ENCODE peak calls at places on chromosomes 6 and 20, in seven cellular contexts. One of them, this sample, is unnamed.

GRCh38 chr20:49323622-49324238 is 45.9 kb upstream of the ZNFX1 start:
- DNase-seq in PC-9: peak; percentile 58
- DNase-seq in CD4-positive, alpha-beta T cell: no peak
- DNase-seq in IMR-90: peak; percentile 74
- DNase-seq in dorsolateral prefrontal cortex: no peak
- DNase-seq in PC-3: peak; percentile 87
- DNase-seq in tibial artery: no peak
- DNase-seq in this sample: peak; percentile 46

GRCh38 chr20:40175296-40175695 is 513.7 kb downstream of the MAFB start:
- DNase-seq in dorsolateral prefrontal cortex: no peak
- DNase-seq in tibial artery: no peak
- DNase-seq in PC-9: no peak
- DNase-seq in IMR-90: no peak
- DNase-seq in PC-3: no peak
- DNase-seq in CD4-positive, alpha-beta T cell: no peak
- DNase-seq in this sample: no peak

GRCh38 chr6:163802267-163802666 is 387.7 kb downstream of the QKI start:
- DNase-seq in CD4-positive, alpha-beta T cell: no peak
- DNase-seq in dorsolateral prefrontal cortex: no peak
- DNase-seq in IMR-90: no peak
- DNase-seq in tibial artery: no peak
- DNase-seq in PC-9: no peak
- DNase-seq in PC-3: no peak
- DNase-seq in this sample: no peak

GRCh38 chr20:51452091-51452613 is 90.4 kb downstream of the NFATC2 start:
- DNase-seq in dorsolateral prefrontal cortex: no peak
- DNase-seq in CD4-positive, alpha-beta T cell: no peak
- DNase-seq in PC-3: no peak
- DNase-seq in tibial artery: no peak
- DNase-seq in IMR-90: no peak
- DNase-seq in PC-9: no peak
- DNase-seq in this sample: no peak

GRCh38 chr6:169930799-169931198 is 179.4 kb downstream of the ERMARD start:
- DNase-seq in tibial artery: no peak
- DNase-seq in CD4-positive, alpha-beta T cell: no peak
- DNase-seq in PC-3: no peak
- DNase-seq in IMR-90: no peak
- DNase-seq in PC-9: no peak
- DNase-seq in dorsolateral prefrontal cortex: no peak
- DNase-seq in this sample: no peak

GRCh38 chr20:57663681-57664451 is 43.6 kb upstream of the ZBP1 start:
- DNase-seq in dorsolateral prefrontal cortex: no peak
- DNase-seq in IMR-90: no peak
- DNase-seq in PC-9: no peak
- DNase-seq in CD4-positive, alpha-beta T cell: no peak
- DNase-seq in PC-3: no peak
- DNase-seq in tibial artery: peak; percentile 64
- DNase-seq in this sample: no peak

GRCh38 chr20:1393507-1393882 is 641 bp upstream of the FKBP1A start:
- DNase-seq in CD4-positive, alpha-beta T cell: no peak
- DNase-seq in tibial artery: no peak
- DNase-seq in PC-3: no peak
- DNase-seq in PC-9: no peak
- DNase-seq in IMR-90: no peak
- DNase-seq in dorsolateral prefrontal cortex: no peak
- DNase-seq in this sample: no peak

GRCh38 chr20:1232538-1233111 is 6.8 kb downstream of the RAD21L1 start:
- DNase-seq in PC-9: no peak
- DNase-seq in tibial artery: no peak
- DNase-seq in IMR-90: no peak
- DNase-seq in dorsolateral prefrontal cortex: no peak
- DNase-seq in CD4-positive, alpha-beta T cell: no peak
- DNase-seq in PC-3: no peak
- DNase-seq in this sample: no peak

GRCh38 chr6:138882369-138883017 is 86.6 kb downstream of the ECT2L start:
- DNase-seq in dorsolateral prefrontal cortex: no peak
- DNase-seq in tibial artery: no peak
- DNase-seq in CD4-positive, alpha-beta T cell: no peak
- DNase-seq in PC-3: no peak
- DNase-seq in PC-9: no peak
- DNase-seq in IMR-90: no peak
- DNase-seq in this sample: no peak

GRCh38 chr20:18632196-18632789 is 44.4 kb downstream of the DTD1 start:
- DNase-seq in PC-3: peak; percentile 67
- DNase-seq in tibial artery: no peak
- DNase-seq in IMR-90: peak; percentile 59
- DNase-seq in dorsolateral prefrontal cortex: peak; percentile 80
- DNase-seq in CD4-positive, alpha-beta T cell: peak; percentile 12
- DNase-seq in PC-9: peak; percentile 57
- DNase-seq in this sample: peak; percentile 18

GRCh38 chr6:3259491-3259958 is 778 bp downstream of the PSMG4 start:
- DNase-seq in IMR-90: peak; percentile 41
- DNase-seq in tibial artery: no peak
- DNase-seq in CD4-positive, alpha-beta T cell: no peak
- DNase-seq in PC-3: peak; percentile 34
- DNase-seq in PC-9: peak; percentile 25
- DNase-seq in dorsolateral prefrontal cortex: no peak
- DNase-seq in this sample: peak; percentile 19

GRCh38 chr6:73079611-73079955 is 145.7 kb downstream of the KHDC1L start:
- DNase-seq in dorsolateral prefrontal cortex: no peak
- DNase-seq in CD4-positive, alpha-beta T cell: no peak
- DNase-seq in IMR-90: peak; percentile 84
- DNase-seq in PC-9: no peak
- DNase-seq in tibial artery: no peak
- DNase-seq in PC-3: peak; percentile 83
- DNase-seq in this sample: peak; percentile 11

GRCh38 chr20:19275630-19276071 is 63.2 kb downstream of the SLC24A3 start:
- DNase-seq in IMR-90: no peak
- DNase-seq in CD4-positive, alpha-beta T cell: no peak
- DNase-seq in tibial artery: peak; percentile 78
- DNase-seq in PC-3: no peak
- DNase-seq in dorsolateral prefrontal cortex: no peak
- DNase-seq in PC-9: no peak
- DNase-seq in this sample: no peak

GRCh38 chr20:35604444-35604750 is 11.2 kb upstream of the SPAG4 start:
- DNase-seq in CD4-positive, alpha-beta T cell: no peak
- DNase-seq in tibial artery: peak; percentile 57
- DNase-seq in PC-3: no peak
- DNase-seq in PC-9: no peak
- DNase-seq in dorsolateral prefrontal cortex: no peak
- DNase-seq in IMR-90: no peak
- DNase-seq in this sample: no peak
- TF ChIP-seq CTCF in CD4-positive, alpha-beta T cell: peak; percentile 19
- TF ChIP-seq CTCF in tibial artery: no peak
- TF ChIP-seq CTCF in PC-3: peak; percentile 62
- TF ChIP-seq CTCF in PC-9: no peak
- TF ChIP-seq CTCF in dorsolateral prefrontal cortex: no peak
- TF ChIP-seq CTCF in IMR-90: no peak
- TF ChIP-seq CTCF in this sample: peak; percentile 50

GRCh38 chr20:21507275-21508229 is 6.3 kb downstream of the NKX2-2 start:
- DNase-seq in dorsolateral prefrontal cortex: no peak
- DNase-seq in tibial artery: no peak
- DNase-seq in PC-9: no peak
- DNase-seq in CD4-positive, alpha-beta T cell: no peak
- DNase-seq in PC-3: no peak
- DNase-seq in IMR-90: no peak
- DNase-seq in this sample: no peak
- H3K27me3 ChIP-seq in dorsolateral prefrontal cortex: peaks cover 77% of the 10 kb centered on the region
- H3K27me3 ChIP-seq in tibial artery: peaks cover 95% of the 10 kb centered on the region
- H3K27me3 ChIP-seq in PC-9: no peaks in the 10 kb centered on the region
- H3K27me3 ChIP-seq in CD4-positive, alpha-beta T cell: peaks cover 83% of the 10 kb centered on the region
- H3K27me3 ChIP-seq in PC-3: peaks cover 52% of the 10 kb centered on the region
- H3K27me3 ChIP-seq in IMR-90: peaks cover 74% of the 10 kb centered on the region
- H3K27me3 ChIP-seq in this sample: peaks cover 90% of the 10 kb centered on the region

GRCh38 chr6:165630544-165630953 is 32.5 kb downstream of the PDE10A start:
- DNase-seq in PC-9: no peak
- DNase-seq in dorsolateral prefrontal cortex: no peak
- DNase-seq in tibial artery: no peak
- DNase-seq in IMR-90: peak; percentile 22
- DNase-seq in PC-3: peak; percentile 46
- DNase-seq in CD4-positive, alpha-beta T cell: no peak
- DNase-seq in this sample: no peak
- H3K27ac ChIP-seq in PC-9: no peak overlapping the region
- H3K27ac ChIP-seq in dorsolateral prefrontal cortex: no peak overlapping the region
- H3K27ac ChIP-seq in tibial artery: no peak overlapping the region
- H3K27ac ChIP-seq in IMR-90: no peak overlapping the region
- H3K27ac ChIP-seq in PC-3: no peak overlapping the region
- H3K27ac ChIP-seq in CD4-positive, alpha-beta T cell: no peak overlapping the region
- H3K27ac ChIP-seq in this sample: no peak overlapping the region

GRCh38 chr6:144215402-144215931 is 65.2 kb downstream of the STX11 start:
- DNase-seq in PC-3: peak; percentile 13
- DNase-seq in CD4-positive, alpha-beta T cell: no peak
- DNase-seq in PC-9: no peak
- DNase-seq in tibial artery: peak; percentile 71
- DNase-seq in dorsolateral prefrontal cortex: no peak
- DNase-seq in IMR-90: no peak
- DNase-seq in this sample: peak; percentile 29

GRCh38 chr6:144217264-144217663 is 66.9 kb downstream of the STX11 start:
- DNase-seq in PC-3: peak; percentile 15
- DNase-seq in tibial artery: no peak
- DNase-seq in dorsolateral prefrontal cortex: no peak
- DNase-seq in CD4-positive, alpha-beta T cell: no peak
- DNase-seq in IMR-90: no peak
- DNase-seq in PC-9: peak; percentile 2
- DNase-seq in this sample: no peak

GRCh38 chr6:144215932-144216667 is 65.8 kb downstream of the STX11 start:
- DNase-seq in dorsolateral prefrontal cortex: peak; percentile 91
- DNase-seq in tibial artery: peak; percentile 98
- DNase-seq in PC-3: peak; percentile 94
- DNase-seq in IMR-90: peak; percentile 98
- DNase-seq in PC-9: peak; percentile 96
- DNase-seq in CD4-positive, alpha-beta T cell: peak; percentile 86
- DNase-seq in this sample: peak; percentile 92

GRCh38 chr6:144217797-144218196 is 67.3 kb upstream of the UTRN start:
- DNase-seq in PC-9: no peak
- DNase-seq in tibial artery: no peak
- DNase-seq in PC-3: no peak
- DNase-seq in dorsolateral prefrontal cortex: no peak
- DNase-seq in IMR-90: no peak
- DNase-seq in CD4-positive, alpha-beta T cell: no peak
- DNase-seq in this sample: no peak

GRCh38 chr6:144216668-144217218 is 66.4 kb downstream of the STX11 start:
- DNase-seq in dorsolateral prefrontal cortex: no peak
- DNase-seq in PC-3: no peak
- DNase-seq in CD4-positive, alpha-beta T cell: no peak
- DNase-seq in tibial artery: no peak
- DNase-seq in IMR-90: no peak
- DNase-seq in PC-9: no peak
- DNase-seq in this sample: no peak
- TF ChIP-seq CTCF in dorsolateral prefrontal cortex: peak; percentile 1
- TF ChIP-seq CTCF in PC-3: no peak
- TF ChIP-seq CTCF in CD4-positive, alpha-beta T cell: no peak
- TF ChIP-seq CTCF in tibial artery: no peak
- TF ChIP-seq CTCF in IMR-90: peak; percentile 15
- TF ChIP-seq CTCF in PC-9: no peak
- TF ChIP-seq CTCF in this sample: no peak

This sample was measured in foreskin keratinocyte.